ENCODE peak calls at places on chromosomes 6 and 20, in four cellular contexts. One of them, this sample, is unnamed.

GRCh38 chr6:134727068-134727467 is 222.8 kb downstream of the ALDH8A1 start:
- DNase-seq in AG09309: no peak
- DNase-seq in tibial artery: no peak
- DNase-seq in stimulated activated CD8-positive, alpha-beta memory T cell treated with anti-CD3 and anti-CD28 coated beads, Interleukin-15, amount 100 ng/mL, for 1 hour: no peak
- DNase-seq in this sample: no peak

GRCh38 chr20:37202267-37202943 is 23.1 kb upstream of the MROH8 start:
- DNase-seq in AG09309: peak; percentile 95
- DNase-seq in stimulated activated CD8-positive, alpha-beta memory T cell treated with anti-CD3 and anti-CD28 coated beads, Interleukin-15, amount 100 ng/mL, for 1 hour: no peak
- DNase-seq in tibial artery: peak; percentile 39
- DNase-seq in this sample: peak; percentile 73

GRCh38 chr6:111727798-111728197 is 122.1 kb upstream of the TRAF3IP2 start:
- DNase-seq in AG09309: no peak
- DNase-seq in stimulated activated CD8-positive, alpha-beta memory T cell treated with anti-CD3 and anti-CD28 coated beads, Interleukin-15, amount 100 ng/mL, for 1 hour: no peak
- DNase-seq in tibial artery: no peak
- DNase-seq in this sample: peak; percentile 67

GRCh38 chr6:111338843-111339242 is 144.2 kb downstream of the REV3L start:
- DNase-seq in stimulated activated CD8-positive, alpha-beta memory T cell treated with anti-CD3 and anti-CD28 coated beads, Interleukin-15, amount 100 ng/mL, for 1 hour: no peak
- DNase-seq in AG09309: no peak
- DNase-seq in tibial artery: no peak
- DNase-seq in this sample: no peak

GRCh38 chr20:56285496-56285895 is 37.0 kb downstream of the MC3R start:
- DNase-seq in tibial artery: no peak
- DNase-seq in AG09309: no peak
- DNase-seq in stimulated activated CD8-positive, alpha-beta memory T cell treated with anti-CD3 and anti-CD28 coated beads, Interleukin-15, amount 100 ng/mL, for 1 hour: no peak
- DNase-seq in this sample: no peak

GRCh38 chr6:12957321-12958051 is 240.9 kb downstream of the PHACTR1 start:
- DNase-seq in tibial artery: peak; percentile 77
- DNase-seq in stimulated activated CD8-positive, alpha-beta memory T cell treated with anti-CD3 and anti-CD28 coated beads, Interleukin-15, amount 100 ng/mL, for 1 hour: no peak
- DNase-seq in AG09309: peak; percentile 8
- DNase-seq in this sample: peak; percentile 51

GRCh38 chr20:41052742-41053419 is 24.3 kb downstream of the TOP1 start:
- DNase-seq in tibial artery: no peak
- DNase-seq in stimulated activated CD8-positive, alpha-beta memory T cell treated with anti-CD3 and anti-CD28 coated beads, Interleukin-15, amount 100 ng/mL, for 1 hour: no peak
- DNase-seq in AG09309: no peak
- DNase-seq in this sample: no peak

GRCh38 chr6:156703719-156704118 is 73.5 kb upstream of the ARID1B start:
- DNase-seq in AG09309: no peak
- DNase-seq in stimulated activated CD8-positive, alpha-beta memory T cell treated with anti-CD3 and anti-CD28 coated beads, Interleukin-15, amount 100 ng/mL, for 1 hour: no peak
- DNase-seq in tibial artery: no peak
- DNase-seq in this sample: no peak

This sample was measured in A673.